ENCODE peak calls at places on chromosomes 16 and 17, in nine cellular contexts. W is stomach, I is cardiac muscle cell, N is GM10248, D is mucosa of descending colon, V is choroid plexus epithelial cell, O is WTC11, H is IMR-90, E is body of pancreas. U is an unnamed sample.

GRCh38 chr16:63841271-63841670 is 1280.6 kb downstream of the CDH11 start:
- DNase-seq in W (no peak), I (no peak), N (no peak), D (no peak), V (no peak), O (no peak), H (no peak), E (no peak), U (no peak)

GRCh38 chr16:22661161-22661647 is 150.5 kb downstream of the NPIPB5 start:
- DNase-seq in W (no peak), I (no peak), N (no peak), D (no peak), V (no peak), O (no peak), H (no peak), E (no peak), U (no peak)

GRCh38 chr17:57422574-57423164 is 166.3 kb downstream of the MSI2 start:
- DNase-seq in W (no peak), I (no peak), N (peak; percentile 60), D (no peak), V (no peak), O (no peak), H (peak; percentile 57), E (no peak), U (no peak)

GRCh38 chr17:68182016-68182315 is 65.9 kb upstream of the AMZ2 start:
- DNase-seq in W (no peak), I (no peak), N (peak; percentile 30), D (no peak), V (no peak), O (no peak), H (no peak), E (no peak), U (no peak)

GRCh38 chr16:31355701-31356100 is 725 bp downstream of the ITGAX start:
- DNase-seq in W (no peak), I (no peak), N (no peak), D (no peak), V (no peak), O (no peak), H (no peak), E (no peak), U (no peak)

GRCh38 chr17:55717898-55718735 is 4.5 kb downstream of the TMEM100 start:
- DNase-seq in W (peak; percentile 81), I (peak; percentile 85), N (peak; percentile 24), D (peak; percentile 93), V (peak; percentile 88), O (peak; percentile 82), H (peak; percentile 68), E (peak; percentile 72), U (peak; percentile 38)

GRCh38 chr17:81460856-81461460 is 51.6 kb downstream of the ACTG1 start:
- DNase-seq in W (peak; percentile 84), I (no peak), N (no peak), D (no peak), V (no peak), O (no peak), H (no peak), E (no peak), U (no peak)

GRCh38 chr16:4574919-4575705 is 19.0 kb downstream of the C16orf96 start:
- DNase-seq in W (peak; percentile 87), I (no peak), N (peak; percentile 13), D (no peak), V (no peak), O (peak; percentile 66), H (no peak), E (peak; percentile 92), U (no peak)

GRCh38 chr17:7557825-7558543 is 566 bp upstream of the TNFSF13 start:
- DNase-seq in W (peak; percentile 96), I (peak; percentile 38), N (peak; percentile 59), D (peak; percentile 93), V (peak; percentile 75), O (peak; percentile 75), H (peak; percentile 49), E (peak; percentile 97), U (peak; percentile 60)

GRCh38 chr17:75698659-75699058 is 22.6 kb upstream of the ITGB4 start:
- DNase-seq in W (peak; percentile 33), I (no peak), N (no peak), D (peak; percentile 63), V (no peak), O (no peak), H (no peak), E (no peak), U (no peak)

GRCh38 chr16:66041907-66042306 is 324.6 kb upstream of the CDH5 start:
- DNase-seq in W (no peak), I (no peak), N (no peak), D (no peak), V (no peak), O (no peak), H (no peak), E (no peak), U (no peak)

GRCh38 chr17:9517396-9517795 is 58.2 kb downstream of the STX8 start:
- DNase-seq in W (no peak), I (no peak), N (no peak), D (no peak), V (no peak), O (no peak), H (no peak), E (no peak), U (no peak)

GRCh38 chr16:20901441-20902112 is 1.0 kb downstream of the LYRM1 start:
- DNase-seq in W (peak; percentile 68), I (peak; percentile 42), N (peak; percentile 53), D (peak; percentile 62), V (peak; percentile 60), O (peak; percentile 20), H (peak; percentile 54), E (peak; percentile 50), U (peak; percentile 37)

GRCh38 chr16:80993293-80993691 is 13.4 kb downstream of the CMC2 start:
- DNase-seq in W (peak; percentile 47), I (peak; percentile 73), N (no peak), D (no peak), V (peak; percentile 96), O (no peak), H (peak; percentile 90), E (peak; percentile 45), U (no peak)

GRCh38 chr17:58447039-58447975 is 30.0 kb upstream of the RNF43 start:
- DNase-seq in W (peak; percentile 80), I (peak; percentile 74), N (peak; percentile 70), D (peak; percentile 86), V (peak; percentile 94), O (peak; percentile 89), H (peak; percentile 85), E (peak; percentile 75), U (peak; percentile 43)

GRCh38 chr17:66987059-66987616 is 22.6 kb downstream of the CACNG4 start:
- DNase-seq in W (no peak), I (no peak), N (no peak), D (no peak), V (no peak), O (no peak), H (no peak), E (no peak), U (no peak)

GRCh38 chr17:59565959-59566324 is 532 bp downstream of the DHX40 start:
- DNase-seq in W (peak; percentile 47), I (peak; percentile 77), N (peak; percentile 77), D (peak; percentile 62), V (peak; percentile 80), O (peak; percentile 50), H (peak; percentile 86), E (peak; percentile 83), U (no peak)

GRCh38 chr17:52242268-52242667 is 83.8 kb upstream of the CA10 start:
- DNase-seq in W (no peak), I (no peak), N (no peak), D (no peak), V (no peak), O (no peak), H (no peak), E (no peak), U (no peak)

DNA sequence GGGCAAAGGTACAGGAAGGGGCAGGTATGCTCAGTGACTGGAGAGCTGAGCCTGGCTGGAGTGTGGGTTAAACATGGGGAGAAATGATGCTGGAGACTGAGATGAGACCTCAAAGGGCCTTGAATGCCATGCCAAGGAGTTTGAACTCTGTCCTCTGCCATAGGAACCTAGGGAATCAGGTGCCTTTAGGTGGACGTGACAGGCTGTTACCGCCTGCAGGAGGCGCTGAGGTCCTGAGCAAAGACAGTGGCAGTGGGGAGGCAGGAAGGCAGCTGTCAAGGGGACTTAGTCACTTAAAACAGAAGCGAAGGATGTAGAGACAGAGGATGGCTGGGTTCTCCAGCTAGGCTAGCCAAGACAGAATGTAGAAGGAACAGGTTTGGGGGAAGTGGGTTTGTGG is 9.1 kb downstream of the PSMB3 start:
- DNase-seq in W (no peak), I (peak; percentile 35), N (no peak), D (peak; percentile 27), V (peak; percentile 58), O (peak; percentile 73), H (peak; percentile 32), E (no peak), U (no peak)
- TF ChIP-seq CTCF in W (no peak), I (peak; percentile 36), N (peak; percentile 36), D (no peak), V (peak; percentile 65), O (peak; percentile 44), H (peak; percentile 40), E (no peak), U (no peak)

DNA sequence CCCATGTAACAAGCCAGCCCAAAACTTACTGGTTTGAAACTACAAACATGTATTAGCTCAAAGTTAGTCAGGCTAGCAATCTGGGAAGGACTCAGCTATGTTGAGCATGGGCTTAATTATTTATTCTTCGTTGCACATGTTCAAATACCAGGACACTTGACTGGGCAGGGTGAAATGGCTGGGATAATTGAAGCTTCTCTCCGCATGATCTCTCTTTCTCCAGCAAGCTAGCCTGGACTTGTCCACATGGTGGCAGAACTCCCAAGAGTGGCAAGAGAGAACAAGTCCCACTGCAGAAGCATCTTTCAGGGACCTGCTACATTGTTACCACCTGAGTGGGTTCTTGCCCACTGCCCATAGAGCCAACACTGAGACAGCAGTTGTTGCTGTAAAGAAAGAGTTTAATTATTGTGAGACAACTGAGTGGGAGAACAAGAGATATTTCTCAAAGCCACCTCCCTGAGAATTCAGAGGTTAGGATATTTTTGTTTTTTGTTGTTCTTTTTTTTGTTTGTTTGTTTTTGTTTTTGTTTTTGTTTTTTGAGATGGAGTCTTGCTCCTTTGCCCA is 16.8 kb upstream of the ATF7IP2 start:
- DNase-seq in W (no peak), I (no peak), N (no peak), D (no peak), V (peak; percentile 20), O (no peak), H (no peak), E (no peak), U (no peak)
- TF ChIP-seq CTCF in W (no peak), I (no peak), N (no peak), D (no peak), V (peak; percentile 40), O (no peak), H (no peak), E (no peak), U (no peak)

DNA sequence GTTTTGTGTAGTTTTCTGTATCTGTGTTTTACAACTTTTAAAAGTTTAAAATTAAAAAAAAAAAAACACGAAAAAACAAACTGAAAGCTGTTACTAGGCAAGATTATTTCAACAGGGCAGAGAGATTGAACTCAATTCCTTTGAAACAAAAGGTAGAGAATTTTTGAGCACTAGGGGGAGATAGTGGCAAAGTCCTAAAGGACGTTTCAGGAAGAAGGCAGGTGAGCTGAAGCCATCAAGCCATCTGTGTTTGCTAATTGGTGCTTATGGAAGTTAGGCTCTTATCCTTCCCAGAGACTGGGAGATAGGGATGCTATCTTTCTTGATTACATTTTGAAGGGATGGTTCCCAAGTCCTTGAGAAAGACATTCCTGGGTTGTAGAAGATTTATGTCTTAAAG is 70.6 kb upstream of the CLEC3A start:
- DNase-seq in W (no peak), I (peak; percentile 49), N (peak; percentile 35), D (no peak), V (peak; percentile 40), O (no peak), H (no peak), E (no peak), U (no peak)
- TF ChIP-seq CTCF in W (no peak), I (peak; percentile 14), N (peak; percentile 42), D (peak; percentile 13), V (peak; percentile 52), O (peak; percentile 43), H (no peak), E (peak; percentile 32), U (no peak)

GRCh38 chr16:76612497-76612896 is 335.3 kb downstream of the CNTNAP4 start:
- DNase-seq in W (no peak), I (no peak), N (no peak), D (no peak), V (no peak), O (no peak), H (no peak), E (no peak), U (no peak)
- TF ChIP-seq CTCF in W (no peak), I (no peak), N (no peak), D (no peak), V (no peak), O (no peak), H (no peak), E (no peak), U (no peak)